ENCODE peak calls at places on chromosome 1, in nine cellular contexts. A, Z, T, I, U, F, V, X and J are unnamed samples.

GRCh38 chr1:107525146-107525545 is 384.3 kb downstream of the NTNG1 start:
- DNase-seq in T (no peak), I (peak; percentile 30), X (no peak), V (no peak), U (no peak), Z (no peak), F (no peak), A (no peak), J (no peak)

GRCh38 chr1:11130406-11130805 is 30.7 kb upstream of the EXOSC10 start:
- DNase-seq in X (no peak), I (no peak), F (no peak), A (no peak), T (no peak), V (no peak), Z (no peak), U (no peak), J (no peak)

GRCh38 chr1:86441581-86441980 is 17.6 kb downstream of the CLCA2 start:
- DNase-seq in V (no peak), X (no peak), Z (no peak), U (no peak), A (no peak), F (no peak), T (no peak), I (no peak), J (no peak)

GRCh38 chr1:238485906-238486219 is 595.1 kb upstream of the ZP4 start:
- DNase-seq in U (no peak), F (no peak), I (no peak), X (no peak), A (no peak), Z (no peak), T (no peak), V (no peak), J (no peak)

GRCh38 chr1:216390956-216391355 is 32.3 kb downstream of the USH2A start:
- DNase-seq in V (no peak), F (no peak), A (no peak), T (no peak), U (peak; percentile 3), X (no peak), I (no peak), Z (no peak), J (no peak)

GRCh38 chr1:13826591-13826990 is 126.6 kb downstream of the PRDM2 start:
- DNase-seq in I (no peak), V (no peak), U (no peak), T (no peak), Z (no peak), F (peak; percentile 34), X (peak; percentile 4), A (no peak), J (no peak)

GRCh38 chr1:59186656-59187055 is 110.2 kb upstream of the FGGY start:
- DNase-seq in F (peak; percentile 66), U (peak; percentile 39), Z (no peak), X (no peak), I (no peak), T (peak; percentile 89), A (no peak), V (no peak), J (peak; percentile 58)

GRCh38 chr1:63787875-63788274 is 14.1 kb downstream of the ROR1 start:
- DNase-seq in A (peak; percentile 46), X (no peak), T (peak; percentile 90), I (no peak), F (no peak), U (no peak), Z (peak; percentile 54), V (peak; percentile 44), J (no peak)

GRCh38 chr1:97364086-97364485 is 556.7 kb downstream of the DPYD start:
- DNase-seq in I (peak; percentile 35), T (no peak), Z (no peak), F (no peak), U (peak; percentile 41), A (no peak), X (no peak), V (no peak), J (no peak)

GRCh38 chr1:115282825-115283224 is 55.2 kb downstream of the NGF start:
- DNase-seq in T (peak; percentile 95), F (peak; percentile 93), I (no peak), U (peak; percentile 74), X (peak; percentile 94), A (peak; percentile 82), Z (peak; percentile 59), V (peak; percentile 82), J (peak; percentile 86)

GRCh38 chr1:47895436-47895835 is 101.7 kb downstream of the TRABD2B start:
- DNase-seq in A (no peak), I (no peak), T (no peak), V (no peak), X (no peak), U (no peak), Z (no peak), F (no peak), J (no peak)

GRCh38 chr1:19981507-19982312 is 2.3 kb upstream of the PLA2G2A start:
- DNase-seq in Z (no peak), A (no peak), V (no peak), T (no peak), I (no peak), U (no peak), X (peak; percentile 52), F (no peak), J (no peak)

GRCh38 chr1:21763236-21763635 is 19.7 kb downstream of the USP48 start:
- DNase-seq in X (no peak), T (no peak), A (no peak), I (no peak), U (no peak), V (no peak), Z (no peak), F (no peak), J (no peak)

GRCh38 chr1:199007423-199007822 is 368.6 kb downstream of the PTPRC start:
- DNase-seq in I (peak; percentile 22), V (no peak), T (no peak), A (no peak), X (no peak), Z (no peak), U (no peak), F (no peak), J (no peak)

GRCh38 chr1:18581420-18581880 is 49.2 kb upstream of the PAX7 start:
- DNase-seq in Z (no peak), F (no peak), A (no peak), I (no peak), V (no peak), U (no peak), X (no peak), T (no peak), J (peak; percentile 75)

GRCh38 chr1:237012789-237013383 is 8.6 kb upstream of the MT1HL1 start:
- DNase-seq in A (peak; percentile 71), F (no peak), Z (peak; percentile 66), V (peak; percentile 75), T (no peak), I (peak; percentile 5), X (no peak), U (peak; percentile 68), J (peak; percentile 97)

GRCh38 chr1:81560629-81561028 is 240.1 kb upstream of the ADGRL2 start:
- DNase-seq in U (no peak), V (no peak), F (no peak), I (no peak), Z (no peak), A (no peak), X (no peak), T (no peak), J (no peak)

GRCh38 chr1:1179339-1179982 is 5.8 kb downstream of the TTLL10 start:
- DNase-seq in U (no peak), X (no peak), F (no peak), T (no peak), A (no peak), I (no peak), V (peak; percentile 6), Z (no peak), J (peak; percentile 70)

GRCh38 chr1:152743371-152744145 is 14.3 kb upstream of the KPRP start:
- DNase-seq in I (peak; percentile 88), U (no peak), X (no peak), T (no peak), Z (no peak), A (no peak), V (no peak), F (no peak), J (no peak)

DNA sequence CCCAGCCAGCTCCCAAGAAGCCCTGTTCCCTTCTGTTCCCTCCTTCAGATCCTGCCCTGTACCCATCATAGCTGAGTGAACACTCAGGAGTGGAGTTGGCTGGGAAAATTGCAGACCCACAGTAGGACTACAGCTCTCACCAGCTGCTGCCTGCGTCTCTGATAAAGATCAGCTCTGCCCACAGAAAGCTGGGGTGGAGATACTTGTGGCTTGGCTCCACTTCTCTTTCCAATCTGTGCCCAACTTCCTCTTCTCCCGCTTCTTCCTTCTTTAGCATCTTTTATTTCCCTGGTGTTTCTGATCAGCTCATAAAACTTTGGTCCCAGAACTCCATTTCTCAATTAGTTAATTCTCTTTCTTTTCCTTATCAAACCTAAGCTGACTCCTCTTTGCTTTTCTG is 5.5 kb upstream of the CD1A start:
- DNase-seq in X (no peak), I (no peak), T (no peak), U (no peak), Z (no peak), A (no peak), F (no peak), V (no peak), J (no peak)
- H3K4me3 ChIP-seq in X (no peak overlapping the region), I (no peak overlapping the region), T (no peak overlapping the region), U (no peak overlapping the region), Z (no peak overlapping the region), A (no peak overlapping the region), F (no peak overlapping the region), V (no peak overlapping the region), J (no peak overlapping the region)

GRCh38 chr1:90707363-90707710 is 9.8 kb downstream of the BARHL2 start:
- DNase-seq in F (no peak), U (no peak), V (no peak), I (peak; percentile 59), X (no peak), A (no peak), Z (peak; percentile 60), T (peak; percentile 89), J (peak; percentile 83)
- H3K4me1 ChIP-seq in F (no peaks in the 10 kb centered on the region), U (no peaks in the 10 kb centered on the region), V (peaks cover 17% of the 10 kb centered on the region), I (peaks cover 5% of the 10 kb centered on the region), X (peaks cover 5% of the 10 kb centered on the region), A (peaks cover 23% of the 10 kb centered on the region), Z (peaks cover 3% of the 10 kb centered on the region), T (peaks cover 31% of the 10 kb centered on the region), J (no peaks in the 10 kb centered on the region)

DNA sequence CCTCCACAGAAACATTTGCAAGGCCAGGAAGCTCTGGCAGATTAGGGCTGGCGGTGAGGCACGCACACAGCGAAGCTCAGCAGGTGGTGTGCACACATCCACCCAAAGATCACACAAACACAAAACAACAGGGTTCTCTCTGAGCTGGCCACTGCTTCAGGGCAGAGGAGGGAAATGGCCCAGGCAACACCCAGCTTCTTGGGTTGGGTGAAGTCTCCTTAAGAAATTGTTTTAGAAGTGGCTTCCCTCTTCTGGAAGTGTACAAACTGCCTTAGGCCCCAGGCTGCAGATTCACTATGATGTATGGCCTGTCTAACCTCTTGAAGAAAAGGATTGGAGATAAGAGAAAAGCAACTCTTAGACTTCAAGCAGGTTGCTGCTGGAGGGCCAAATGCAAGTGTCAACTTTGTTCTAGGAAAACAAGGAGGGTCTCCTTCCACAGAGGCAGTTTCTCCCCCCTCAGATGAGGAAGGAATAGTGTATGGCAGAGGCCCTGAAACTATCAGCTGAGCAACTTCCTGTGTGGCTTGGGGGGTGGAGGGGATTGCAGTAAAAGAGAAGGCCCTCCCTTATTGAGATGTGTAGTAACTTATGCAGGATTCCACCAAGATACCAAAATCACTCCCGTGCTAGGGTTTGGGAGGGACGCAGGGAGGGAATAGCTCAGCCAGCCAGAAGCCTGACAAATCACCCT is 2.1 kb downstream of the RCSD1 start:
- DNase-seq in V (peak; percentile 37), I (no peak), X (no peak), Z (no peak), U (no peak), T (no peak), A (no peak), F (no peak), J (no peak)
- H3K27ac ChIP-seq in V (peak overlapping the region; percentile 84), I (no peak overlapping the region), X (no peak overlapping the region), Z (peak overlapping the region; percentile 75), U (no peak overlapping the region), T (peak overlapping the region; percentile 76), A (peak overlapping the region; percentile 98), F (peak overlapping the region; percentile 92), J (no peak overlapping the region)

GRCh38 chr1:31370021-31370420 is 2.9 kb downstream of the FABP3 start:
- DNase-seq in Z (no peak), V (no peak), X (no peak), U (no peak), I (no peak), F (no peak), A (no peak), T (no peak), J (no peak)
- H3K4me3 ChIP-seq in Z (no peak overlapping the region), V (peak overlapping the region; percentile 63), X (no peak overlapping the region), U (peak overlapping the region; percentile 64), I (no peak overlapping the region), F (peak overlapping the region; percentile 59), A (peak overlapping the region; percentile 61), T (no peak overlapping the region), J (no peak overlapping the region)